ENCODE peak calls at places on chromosomes 5 and 9, in four cellular contexts. C, N, T and K are unnamed samples.

GRCh38 chr9:91164724-91165520 is 196.8 kb downstream of the AUH start:
- DNase-seq in C (peak; percentile 97), N (peak; percentile 74), T (no peak), K (peak; percentile 45)

GRCh38 chr9:129687391-129687790 is 21.9 kb downstream of the PRRX2 start:
- DNase-seq in T (no peak), N (no peak), C (no peak), K (no peak)

GRCh38 chr5:172529896-172530295 is 75.6 kb upstream of the SH3PXD2B start:
- DNase-seq in C (no peak), N (no peak), T (no peak), K (no peak)

GRCh38 chr9:21070171-21070571 is 7.6 kb downstream of the IFNB1 start:
- DNase-seq in N (peak; percentile 29), C (peak; percentile 95), T (peak; percentile 33), K (no peak)

GRCh38 chr5:14035859-14036440 is 91.5 kb upstream of the DNAH5 start:
- DNase-seq in N (no peak), C (peak; percentile 99), T (peak; percentile 75), K (no peak)

GRCh38 chr5:40826778-40827478 is 8.1 kb downstream of the RPL37 start:
- DNase-seq in T (no peak), C (no peak), N (no peak), K (no peak)

GRCh38 chr9:107348836-107349235 is 65.8 kb downstream of the RAD23B start:
- DNase-seq in N (no peak), C (no peak), T (no peak), K (no peak)

GRCh38 chr5:19534751-19535150 is 453.2 kb downstream of the CDH18 start:
- DNase-seq in C (no peak), T (no peak), N (no peak), K (no peak)

GRCh38 chr5:3029396-3029795 is 277.9 kb upstream of the IRX2 start:
- DNase-seq in C (no peak), N (no peak), T (no peak), K (no peak)